ENCODE peak calls at places on chromosomes 7 and 10, in seven cellular contexts. P, Z, W, T, L, V and E are unnamed samples.

GRCh38 chr10:33015798-33016547 is 57.9 kb upstream of the ITGB1 start:
- DNase-seq in V (peak; percentile 41), Z (no peak), L (peak; percentile 75), T (no peak), W (no peak), P (no peak), E (no peak)

GRCh38 chr7:151087247-151088018 is 1.2 kb downstream of the AGAP3 start:
- DNase-seq in L (peak; percentile 50), V (peak; percentile 62), Z (peak; percentile 64), T (no peak), P (peak; percentile 74), W (no peak), E (peak; percentile 65)

GRCh38 chr10:78337016-78337415 is 303.4 kb downstream of the RPS24 start:
- DNase-seq in L (no peak), W (no peak), V (no peak), T (no peak), P (peak; percentile 22), Z (no peak), E (no peak)

GRCh38 chr10:61749271-61749670 is 86.5 kb downstream of the CABCOCO1 start:
- DNase-seq in W (no peak), Z (no peak), T (no peak), L (no peak), P (no peak), V (peak; percentile 57), E (no peak)

GRCh38 chr10:44334091-44334490 is 50.8 kb downstream of the CXCL12 start:
- DNase-seq in T (no peak), Z (no peak), L (no peak), W (no peak), P (no peak), V (no peak), E (no peak)

GRCh38 chr10:71840177-71840711 is 10.8 kb downstream of the PSAP start:
- DNase-seq in L (peak; percentile 98), V (peak; percentile 93), Z (no peak), W (no peak), P (peak; percentile 92), T (peak; percentile 77), E (peak; percentile 95)

GRCh38 chr7:46360811-46361210 is 439.7 kb upstream of the IGFBP3 start:
- DNase-seq in W (no peak), L (no peak), V (no peak), Z (peak; percentile 26), T (no peak), P (no peak), E (no peak)

GRCh38 chr10:3828404-3829192 is 43.6 kb upstream of the KLF6 start:
- DNase-seq in P (no peak), Z (peak; percentile 69), V (peak; percentile 78), L (peak; percentile 92), W (no peak), T (no peak), E (no peak)

GRCh38 chr7:22372863-22373262 is 15.9 kb upstream of the RAPGEF5 start:
- DNase-seq in W (no peak), V (no peak), Z (no peak), L (no peak), P (no peak), T (no peak), E (no peak)

GRCh38 chr7:36115448-36116321 is 37.4 kb upstream of the EEPD1 start:
- DNase-seq in W (peak; percentile 90), L (peak; percentile 97), T (no peak), P (peak; percentile 91), V (peak; percentile 95), Z (peak; percentile 87), E (no peak)

GRCh38 chr10:99678921-99679320 is 19.6 kb downstream of the ENTPD7 start:
- DNase-seq in T (no peak), P (no peak), L (no peak), V (no peak), W (no peak), Z (no peak), E (no peak)

GRCh38 chr10:80458638-80459037 is 4.5 kb downstream of the TSPAN14 start:
- DNase-seq in L (no peak), Z (no peak), V (no peak), T (no peak), P (no peak), W (no peak), E (no peak)

GRCh38 chr7:148058092-148058491 is 532.5 kb upstream of the C7orf33 start:
- DNase-seq in Z (no peak), P (no peak), W (no peak), V (no peak), T (no peak), L (no peak), E (no peak)

GRCh38 chr10:80462986-80463741 is 9.1 kb downstream of the TSPAN14 start:
- DNase-seq in P (no peak), V (peak; percentile 45), T (no peak), L (peak; percentile 55), Z (peak; percentile 28), W (no peak), E (peak; percentile 27)

GRCh38 chr10:24952146-24952700 is at the start of gene PRTFDC1:
- DNase-seq in Z (peak; percentile 21), P (peak; percentile 73), V (peak; percentile 43), W (no peak), L (peak; percentile 33), T (peak; percentile 48), E (peak; percentile 30)

GRCh38 chr7:27165089-27165654 is at the start of gene HOXA9:
- DNase-seq in L (no peak), P (no peak), T (no peak), Z (no peak), W (peak; percentile 94), V (no peak), E (peak; percentile 73)

GRCh38 chr7:155825346-155825745 is 13.1 kb upstream of the SHH start:
- DNase-seq in L (no peak), Z (no peak), T (no peak), V (no peak), W (no peak), P (no peak), E (no peak)

GRCh38 chr10:10642741-10643280 is 374.9 kb upstream of the CELF2 start:
- DNase-seq in T (no peak), V (peak; percentile 87), W (no peak), Z (no peak), L (peak; percentile 79), P (no peak), E (no peak)

GRCh38 chr10:37534166-37534565 is 323.2 kb downstream of the ZNF248 start:
- DNase-seq in L (no peak), T (no peak), Z (no peak), V (no peak), P (no peak), W (no peak), E (no peak)
- TF ChIP-seq CTCF in L (no peak), T (no peak), Z (no peak), V (no peak), P (no peak), W (no peak), E (no peak)

DNA sequence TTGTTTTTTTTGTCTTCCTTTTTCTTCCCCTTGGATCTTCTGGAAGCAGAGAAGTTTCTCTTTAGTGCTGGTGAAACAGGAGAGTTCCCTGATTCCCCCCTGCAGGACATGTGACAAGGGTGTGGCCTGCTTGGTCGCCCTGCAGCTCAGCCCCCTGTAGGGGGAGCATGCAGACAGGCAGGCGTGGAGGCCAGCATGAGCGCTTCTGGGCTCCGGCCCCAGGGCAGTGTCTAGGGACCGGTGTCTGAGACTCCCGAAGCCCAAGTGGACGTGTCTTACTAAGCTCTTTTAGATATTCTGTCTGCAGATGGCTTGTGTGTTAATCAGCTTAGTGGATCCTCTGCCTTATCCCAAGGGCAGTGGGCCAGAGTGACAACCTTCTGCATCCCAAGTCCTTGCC is 26.1 kb downstream of the PRSS58 start:
- DNase-seq in P (no peak), V (no peak), T (peak; percentile 45), L (peak; percentile 2), W (peak; percentile 46), Z (peak; percentile 12), E (peak; percentile 45)
- TF ChIP-seq CTCF in P (no peak), V (no peak), T (no peak), L (no peak), W (peak; percentile 59), Z (peak; percentile 3), E (peak; percentile 32)

DNA sequence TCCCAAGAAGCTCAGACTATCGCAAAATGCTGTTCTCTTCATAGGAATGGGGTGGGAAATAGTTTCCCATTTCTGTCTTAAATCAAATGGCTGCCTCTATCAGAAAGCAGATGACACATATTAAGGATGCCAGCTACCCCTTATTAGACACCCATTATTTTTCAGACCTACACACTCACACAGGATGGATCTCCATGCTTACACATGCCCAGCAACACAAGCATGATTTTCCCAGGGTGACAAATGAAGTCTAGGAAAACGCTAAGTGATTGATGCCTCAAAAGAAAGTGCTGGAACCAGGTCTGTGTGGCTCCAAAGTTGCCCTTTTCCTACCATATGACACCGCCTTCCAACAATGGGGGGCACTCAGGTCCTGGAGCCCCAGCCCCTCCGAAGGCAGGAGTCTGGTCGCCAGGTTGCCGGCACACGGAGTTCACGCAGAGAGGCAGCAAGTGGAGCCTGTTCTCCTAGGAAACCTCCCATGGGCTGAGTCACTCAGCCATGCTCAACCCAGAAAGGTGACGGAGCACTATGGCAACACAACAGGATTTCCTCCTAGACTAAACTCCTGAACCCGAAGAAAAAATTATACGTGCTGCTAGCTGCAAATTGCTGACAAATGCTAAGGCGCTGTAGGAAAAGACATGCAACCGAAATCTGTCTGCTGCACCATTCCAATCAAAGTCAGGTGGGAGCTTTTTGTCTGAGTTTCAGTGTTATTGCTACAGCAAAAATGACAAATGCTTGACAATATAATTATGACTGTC is 19.8 kb downstream of the VOPP1 start:
- DNase-seq in Z (no peak), L (peak; percentile 96), V (peak; percentile 61), T (peak; percentile 21), W (no peak), P (peak; percentile 66), E (no peak)
- TF ChIP-seq CTCF in Z (no peak), L (no peak), V (no peak), T (no peak), W (no peak), P (no peak), E (no peak)

GRCh38 chr7:129376778-129377700 is 57.2 kb upstream of the STRIP2 start:
- DNase-seq in T (no peak), L (peak; percentile 46), W (no peak), V (peak; percentile 38), P (no peak), Z (peak; percentile 69), E (no peak)
- TF ChIP-seq CTCF in T (no peak), L (no peak), W (no peak), V (no peak), P (no peak), Z (no peak), E (no peak)